ENCODE peak calls at places on chromosomes 13 and 19, in five cellular contexts. N is psoas muscle, Q is fibroblast of pulmonary artery, I is HFF-Myc, C is astrocyte of the spinal cord. G is an unnamed sample.

GRCh38 chr13:85985791-85986190 is 186.6 kb upstream of the SLITRK6 start:
- DNase-seq in N (no peak), Q (peak; percentile 82), I (no peak), C (peak; percentile 19), G (peak; percentile 10)

GRCh38 chr13:35720690-35721554 is 244.4 kb upstream of the MAB21L1 start:
- DNase-seq in N (peak; percentile 39), Q (peak; percentile 55), I (no peak), C (peak; percentile 51), G (peak; percentile 61)

GRCh38 chr13:23637813-23638212 is 67.6 kb downstream of the TNFRSF19 start:
- DNase-seq in N (no peak), Q (no peak), I (no peak), C (no peak), G (no peak)

GRCh38 chr13:101397742-101398141 is 18.6 kb downstream of the NALCN start:
- DNase-seq in N (no peak), Q (peak; percentile 38), I (peak; percentile 45), C (peak; percentile 80), G (peak; percentile 91)

GRCh38 chr13:113047587-113047986 is 58.0 kb upstream of the F7 start:
- DNase-seq in N (peak; percentile 4), Q (no peak), I (no peak), C (no peak), G (no peak)

GRCh38 chr13:77860621-77861020 is 58.0 kb downstream of the EDNRB start:
- DNase-seq in N (no peak), Q (peak; percentile 90), I (no peak), C (peak; percentile 42), G (peak; percentile 92)

GRCh38 chr13:40126301-40127085 is 471.0 kb downstream of the COG6 start:
- DNase-seq in N (no peak), Q (no peak), I (no peak), C (no peak), G (no peak)

GRCh38 chr19:49427855-49428546 is 2.8 kb downstream of the GFY start:
- DNase-seq in N (no peak), Q (no peak), I (no peak), C (no peak), G (no peak)

GRCh38 chr13:113551081-113552000 is 33.2 kb upstream of the TFDP1 start:
- DNase-seq in N (no peak), Q (no peak), I (no peak), C (no peak), G (no peak)

GRCh38 chr13:50437252-50437651 is 406.2 kb downstream of the DLEU7 start:
- DNase-seq in N (no peak), Q (no peak), I (no peak), C (peak; percentile 44), G (peak; percentile 31)

GRCh38 chr13:35966024-35966423 is 165.2 kb downstream of the DCLK1 start:
- DNase-seq in N (no peak), Q (no peak), I (no peak), C (no peak), G (peak; percentile 45)

GRCh38 chr13:23081901-23082300 is 98.9 kb upstream of the SGCG start:
- DNase-seq in N (no peak), Q (no peak), I (no peak), C (no peak), G (no peak)

GRCh38 chr19:31448221-31448657 is 99.0 kb upstream of the TSHZ3 start:
- DNase-seq in N (peak; percentile 72), Q (peak; percentile 93), I (peak; percentile 42), C (peak; percentile 25), G (peak; percentile 91)

GRCh38 chr19:41327499-41328156 is 17.7 kb downstream of the CCDC97 start:
- DNase-seq in N (peak; percentile 82), Q (peak; percentile 39), I (no peak), C (peak; percentile 58), G (peak; percentile 42)

GRCh38 chr19:45591004-45591637 is 6.5 kb upstream of the OPA3 start:
- DNase-seq in N (peak; percentile 39), Q (no peak), I (no peak), C (peak; percentile 19), G (peak; percentile 39)

GRCh38 chr19:30854207-30854606 is 482.0 kb downstream of the ZNF536 start:
- DNase-seq in N (no peak), Q (no peak), I (no peak), C (no peak), G (no peak)

GRCh38 chr13:110714798-110715394 is 1.4 kb downstream of the ING1 start:
- DNase-seq in N (peak; percentile 64), Q (peak; percentile 50), I (no peak), C (peak; percentile 47), G (peak; percentile 34)

GRCh38 chr19:12995596-12996541 is 594 bp downstream of the NFIX start:
- DNase-seq in N (no peak), Q (peak; percentile 43), I (no peak), C (no peak), G (no peak)

GRCh38 chr19:48724796-48725753 is 5.5 kb upstream of the MAMSTR start:
- DNase-seq in N (no peak), Q (peak; percentile 99), I (peak; percentile 91), C (peak; percentile 90), G (peak; percentile 97)

GRCh38 chr19:51441410-51442390 is 16.6 kb downstream of the SIGLEC8 start:
- DNase-seq in N (no peak), Q (no peak), I (no peak), C (no peak), G (peak; percentile 10)

GRCh38 chr19:48445256-48445605 is 552 bp upstream of the GRWD1 start:
- DNase-seq in N (no peak), Q (peak; percentile 94), I (peak; percentile 81), C (peak; percentile 93), G (peak; percentile 96)

GRCh38 chr13:27425918-27426630 is 1.7 kb downstream of the GTF3A start:
- DNase-seq in N (peak; percentile 74), Q (peak; percentile 77), I (peak; percentile 68), C (peak; percentile 78), G (peak; percentile 86)

GRCh38 chr13:110616103-110617101 is 1.1 kb downstream of the NAXD start:
- DNase-seq in N (peak; percentile 62), Q (peak; percentile 38), I (no peak), C (peak; percentile 34), G (peak; percentile 86)

GRCh38 chr13:42396501-42396900 is 124.5 kb downstream of the AKAP11 start:
- DNase-seq in N (no peak), Q (no peak), I (no peak), C (no peak), G (no peak)

DNA sequence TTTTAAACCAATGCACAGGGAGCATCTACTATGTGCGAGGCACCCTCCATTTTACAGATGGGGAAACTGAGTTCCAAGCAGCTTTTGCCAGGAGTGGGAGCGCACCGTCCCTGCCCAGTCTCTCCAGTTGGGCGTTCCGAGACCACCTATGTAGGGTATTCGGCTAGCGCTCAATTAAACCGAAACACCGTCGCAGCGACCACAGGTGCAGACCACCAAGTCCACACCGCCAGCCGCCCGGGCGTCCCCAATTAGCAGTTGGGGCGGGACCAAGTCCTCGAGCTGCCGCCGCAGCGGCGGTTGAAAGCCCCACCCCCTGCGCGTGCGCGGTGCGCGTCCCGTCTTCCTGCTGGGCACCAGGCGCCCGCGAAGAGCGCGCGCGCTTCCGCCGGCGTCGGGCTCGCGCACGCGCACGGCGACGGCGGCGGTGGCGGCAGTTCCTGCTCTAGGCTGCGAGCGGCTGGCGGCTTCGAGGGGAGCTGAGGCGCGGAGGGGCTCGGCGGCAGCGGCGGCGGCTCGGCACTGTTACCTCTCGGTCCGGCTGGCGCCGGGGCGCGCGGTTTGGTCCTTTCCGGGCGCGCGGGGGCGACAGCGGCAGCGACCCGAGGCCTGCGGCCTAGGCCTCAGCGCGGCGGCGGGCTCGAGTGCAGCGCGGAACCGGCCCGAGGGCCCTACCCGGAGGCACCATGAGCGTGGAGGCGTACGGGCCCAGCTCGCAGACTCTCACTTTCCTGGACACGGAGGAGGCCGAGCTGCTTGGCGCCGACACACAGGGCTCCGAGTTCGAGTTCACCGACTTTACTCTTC is at the start of gene UPF1:
- DNase-seq in N (peak; percentile 95), Q (peak; percentile 90), I (peak; percentile 57), C (peak; percentile 87), G (peak; percentile 86)
- TF ChIP-seq CTCF in N (no peak), Q (no peak), I (no peak), C (no peak), G (no peak)

DNA sequence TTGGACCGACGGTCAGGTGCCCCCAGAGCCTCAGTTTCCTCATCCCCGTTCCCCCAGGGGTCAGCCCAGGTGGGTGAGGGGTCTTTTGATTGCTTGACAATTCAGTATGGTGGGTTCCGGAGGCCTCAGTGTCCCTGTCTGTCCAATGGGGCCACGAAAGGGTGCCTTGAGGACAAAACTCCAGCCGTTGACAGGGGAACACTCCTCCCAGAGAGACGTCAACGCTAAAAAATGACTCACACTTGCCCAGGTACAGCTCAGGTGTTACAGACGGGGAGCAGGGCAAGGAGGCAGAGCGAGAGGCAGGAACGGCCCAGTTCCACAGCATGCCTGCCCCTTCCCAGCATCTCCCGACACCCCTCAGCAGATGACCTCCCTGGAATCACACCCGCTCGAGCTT is 1.8 kb downstream of the TNFAIP8L1 start:
- DNase-seq in N (no peak), Q (no peak), I (no peak), C (no peak), G (no peak)
- H3K4me3 ChIP-seq in N (peak overlapping the region; percentile 85), Q (peak overlapping the region; percentile 95), I (no peak overlapping the region), C (no peak overlapping the region), G (no peak overlapping the region)

DNA sequence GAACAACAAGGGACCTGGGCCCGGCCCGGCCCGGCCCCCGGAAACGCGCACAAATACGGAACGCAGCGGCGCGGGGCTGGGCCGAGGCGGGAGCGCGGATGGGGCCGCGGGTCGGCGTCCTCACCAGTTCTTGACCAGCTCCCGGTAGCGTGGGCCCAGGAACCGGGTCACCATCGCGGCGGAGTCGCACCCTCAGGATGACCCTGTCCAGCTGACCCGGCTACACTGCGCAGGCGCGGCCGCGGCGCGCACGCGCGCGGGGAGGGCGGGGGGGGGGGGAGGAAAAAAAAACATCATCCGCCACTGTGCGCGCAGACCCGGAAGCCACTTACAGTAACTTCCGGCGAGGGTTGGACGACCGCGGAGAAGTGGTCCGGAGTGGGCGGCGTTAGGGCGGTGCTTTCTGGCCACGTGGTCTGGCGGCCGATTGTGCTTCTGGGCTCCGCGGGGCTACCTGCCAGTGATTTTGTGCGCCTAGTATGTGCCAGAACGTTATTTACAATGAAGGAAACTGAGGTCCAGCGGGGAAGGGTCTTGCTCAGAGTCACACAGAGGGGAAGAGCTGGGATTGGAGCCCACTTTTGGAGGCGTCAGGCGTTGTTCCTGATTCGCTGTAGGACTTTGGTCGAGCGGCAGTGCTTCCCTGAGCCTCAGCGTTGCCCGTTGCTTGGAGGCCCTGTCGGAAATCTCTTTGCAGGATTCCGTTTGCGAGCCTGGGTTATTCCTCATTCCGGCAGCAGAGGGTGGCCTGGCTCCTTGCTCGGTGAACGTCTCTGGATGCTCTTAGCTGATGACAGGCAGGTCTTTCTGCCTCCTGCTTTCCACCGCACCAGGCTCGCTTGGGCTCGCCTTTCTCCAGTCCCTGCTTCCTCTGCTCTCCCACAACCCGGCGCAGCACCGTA is at the start of gene UQCR11:
- DNase-seq in N (peak; percentile 95), Q (peak; percentile 96), I (peak; percentile 91), C (peak; percentile 96), G (peak; percentile 95)
- TF ChIP-seq CTCF in N (peak; percentile 52), Q (peak; percentile 61), I (peak; percentile 54), C (peak; percentile 60), G (peak; percentile 56)

DNA sequence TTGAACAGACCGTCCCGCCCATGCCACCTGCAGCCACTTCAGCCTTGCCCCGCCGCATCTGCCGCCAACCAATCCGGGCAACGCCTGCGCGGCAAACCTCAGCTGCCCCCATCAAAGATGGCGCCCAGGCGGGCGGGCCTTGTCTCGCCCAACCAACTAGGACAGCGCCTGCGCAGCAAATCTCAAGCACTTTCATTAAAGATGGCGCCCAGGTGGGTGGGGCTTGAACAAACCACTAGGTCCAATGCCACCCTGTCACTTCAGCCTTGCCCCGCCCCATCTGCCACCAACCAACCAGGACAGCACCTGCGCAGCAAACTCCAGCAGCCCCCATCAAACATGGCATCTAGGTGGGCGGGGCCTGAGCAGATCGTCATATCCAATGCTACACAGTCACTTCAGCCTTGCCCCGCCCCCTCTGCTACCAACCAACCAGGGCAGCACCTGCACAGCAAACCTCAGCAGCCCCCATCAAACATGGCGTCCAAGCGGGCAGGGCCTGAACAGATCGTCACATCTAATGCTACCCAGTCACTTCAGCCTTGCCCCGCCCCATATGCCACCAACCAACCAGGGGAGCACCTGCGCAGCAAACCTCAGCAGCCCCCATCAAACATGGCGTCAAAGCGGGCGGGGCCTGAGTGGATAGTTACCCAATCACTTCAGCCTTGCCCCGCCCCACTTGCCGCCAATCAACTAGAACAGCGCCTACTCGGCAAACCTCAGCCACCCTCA is 1.4 kb downstream of the PEG3 start:
- DNase-seq in N (peak; percentile 97), Q (peak; percentile 77), I (no peak), C (peak; percentile 70), G (peak; percentile 89)
- H3K4me3 ChIP-seq in N (peak overlapping the region; percentile 61), Q (no peak overlapping the region), I (no peak overlapping the region), C (no peak overlapping the region), G (peak overlapping the region; percentile 40)